ENCODE peak calls at places on chromosomes 2 and 18, in nine cellular contexts. One of them, this sample, is unnamed.
A peak's percentile ranks its signal among the peaks of the same experiment; 100 is the strongest.

GRCh38 chr2:35114765-35115164 is 1240.8 kb upstream of the CRIM1 start:
- DNase-seq in AG09309: no peak
- DNase-seq in activated CD8-positive, alpha-beta T cell treated with anti-CD3 and anti-CD28 coated beads for 36 hours: no peak
- DNase-seq in chondrocyte: no peak
- DNase-seq in choroid plexus epithelial cell: no peak
- DNase-seq in progenitor cell of endocrine pancreas: no peak
- DNase-seq in lower lobe of right lung: no peak
- DNase-seq in astrocyte of the spinal cord: no peak
- DNase-seq in osteoblast: no peak
- DNase-seq in this sample: no peak

GRCh38 chr2:138441916-138442315 is 59.7 kb upstream of the SPOPL start:
- DNase-seq in choroid plexus epithelial cell: no peak
- DNase-seq in osteoblast: no peak
- DNase-seq in activated CD8-positive, alpha-beta T cell treated with anti-CD3 and anti-CD28 coated beads for 36 hours: no peak
- DNase-seq in lower lobe of right lung: no peak
- DNase-seq in AG09309: no peak
- DNase-seq in astrocyte of the spinal cord: no peak
- DNase-seq in progenitor cell of endocrine pancreas: no peak
- DNase-seq in chondrocyte: no peak
- DNase-seq in this sample: no peak

GRCh38 chr2:231699006-231699405 is 9.3 kb upstream of the PTMA start:
- DNase-seq in AG09309: no peak
- DNase-seq in activated CD8-positive, alpha-beta T cell treated with anti-CD3 and anti-CD28 coated beads for 36 hours: no peak
- DNase-seq in osteoblast: peak; percentile 51
- DNase-seq in lower lobe of right lung: no peak
- DNase-seq in choroid plexus epithelial cell: no peak
- DNase-seq in chondrocyte: no peak
- DNase-seq in progenitor cell of endocrine pancreas: no peak
- DNase-seq in astrocyte of the spinal cord: peak; percentile 45
- DNase-seq in this sample: no peak

GRCh38 chr2:124753842-124754241 is 728.8 kb downstream of the CNTNAP5 start:
- DNase-seq in progenitor cell of endocrine pancreas: no peak
- DNase-seq in AG09309: no peak
- DNase-seq in astrocyte of the spinal cord: no peak
- DNase-seq in lower lobe of right lung: no peak
- DNase-seq in osteoblast: no peak
- DNase-seq in activated CD8-positive, alpha-beta T cell treated with anti-CD3 and anti-CD28 coated beads for 36 hours: no peak
- DNase-seq in choroid plexus epithelial cell: no peak
- DNase-seq in chondrocyte: no peak
- DNase-seq in this sample: no peak

GRCh38 chr2:172995323-172996244 is 80.1 kb upstream of the MAP3K20 start:
- DNase-seq in osteoblast: peak; percentile 73
- DNase-seq in astrocyte of the spinal cord: peak; percentile 78
- DNase-seq in activated CD8-positive, alpha-beta T cell treated with anti-CD3 and anti-CD28 coated beads for 36 hours: no peak
- DNase-seq in lower lobe of right lung: no peak
- DNase-seq in choroid plexus epithelial cell: peak; percentile 85
- DNase-seq in AG09309: peak; percentile 83
- DNase-seq in progenitor cell of endocrine pancreas: no peak
- DNase-seq in chondrocyte: no peak
- DNase-seq in this sample: no peak

GRCh38 chr2:36197192-36197591 is 158.4 kb upstream of the CRIM1 start:
- DNase-seq in AG09309: no peak
- DNase-seq in progenitor cell of endocrine pancreas: no peak
- DNase-seq in lower lobe of right lung: no peak
- DNase-seq in choroid plexus epithelial cell: peak; percentile 3
- DNase-seq in chondrocyte: no peak
- DNase-seq in activated CD8-positive, alpha-beta T cell treated with anti-CD3 and anti-CD28 coated beads for 36 hours: no peak
- DNase-seq in astrocyte of the spinal cord: no peak
- DNase-seq in osteoblast: no peak
- DNase-seq in this sample: no peak

GRCh38 chr2:159204381-159204780 is 82.1 kb downstream of the WDSUB1 start:
- DNase-seq in AG09309: no peak
- DNase-seq in astrocyte of the spinal cord: no peak
- DNase-seq in activated CD8-positive, alpha-beta T cell treated with anti-CD3 and anti-CD28 coated beads for 36 hours: no peak
- DNase-seq in progenitor cell of endocrine pancreas: no peak
- DNase-seq in lower lobe of right lung: no peak
- DNase-seq in chondrocyte: no peak
- DNase-seq in osteoblast: no peak
- DNase-seq in choroid plexus epithelial cell: no peak
- DNase-seq in this sample: no peak

GRCh38 chr18:2602844-2603243 is 31.5 kb downstream of the NDC80 start:
- DNase-seq in astrocyte of the spinal cord: no peak
- DNase-seq in AG09309: no peak
- DNase-seq in chondrocyte: no peak
- DNase-seq in choroid plexus epithelial cell: no peak
- DNase-seq in progenitor cell of endocrine pancreas: no peak
- DNase-seq in activated CD8-positive, alpha-beta T cell treated with anti-CD3 and anti-CD28 coated beads for 36 hours: no peak
- DNase-seq in osteoblast: no peak
- DNase-seq in lower lobe of right lung: no peak
- DNase-seq in this sample: no peak

GRCh38 chr2:161004379-161004778 is 155.8 kb upstream of the TANK start:
- DNase-seq in progenitor cell of endocrine pancreas: no peak
- DNase-seq in astrocyte of the spinal cord: peak; percentile 20
- DNase-seq in osteoblast: no peak
- DNase-seq in chondrocyte: no peak
- DNase-seq in lower lobe of right lung: no peak
- DNase-seq in choroid plexus epithelial cell: peak; percentile 62
- DNase-seq in AG09309: no peak
- DNase-seq in activated CD8-positive, alpha-beta T cell treated with anti-CD3 and anti-CD28 coated beads for 36 hours: no peak
- DNase-seq in this sample: no peak

GRCh38 chr18:3297025-3297984 is 35.4 kb downstream of the MYL12B start:
- DNase-seq in choroid plexus epithelial cell: peak; percentile 98
- DNase-seq in astrocyte of the spinal cord: peak; percentile 93
- DNase-seq in AG09309: peak; percentile 20
- DNase-seq in activated CD8-positive, alpha-beta T cell treated with anti-CD3 and anti-CD28 coated beads for 36 hours: peak; percentile 99
- DNase-seq in chondrocyte: no peak
- DNase-seq in osteoblast: peak; percentile 86
- DNase-seq in lower lobe of right lung: peak; percentile 93
- DNase-seq in progenitor cell of endocrine pancreas: peak; percentile 88
- DNase-seq in this sample: peak; percentile 84

GRCh38 chr18:62389761-62390481 is 64.8 kb downstream of the TNFRSF11A start:
- DNase-seq in AG09309: no peak
- DNase-seq in astrocyte of the spinal cord: no peak
- DNase-seq in osteoblast: no peak
- DNase-seq in choroid plexus epithelial cell: peak; percentile 3
- DNase-seq in lower lobe of right lung: no peak
- DNase-seq in chondrocyte: no peak
- DNase-seq in activated CD8-positive, alpha-beta T cell treated with anti-CD3 and anti-CD28 coated beads for 36 hours: no peak
- DNase-seq in progenitor cell of endocrine pancreas: no peak
- DNase-seq in this sample: no peak

GRCh38 chr2:152071077-152071476 is 27.8 kb downstream of the CACNB4 start:
- DNase-seq in activated CD8-positive, alpha-beta T cell treated with anti-CD3 and anti-CD28 coated beads for 36 hours: no peak
- DNase-seq in progenitor cell of endocrine pancreas: no peak
- DNase-seq in osteoblast: no peak
- DNase-seq in chondrocyte: no peak
- DNase-seq in choroid plexus epithelial cell: no peak
- DNase-seq in AG09309: no peak
- DNase-seq in astrocyte of the spinal cord: no peak
- DNase-seq in lower lobe of right lung: no peak
- DNase-seq in this sample: no peak

GRCh38 chr2:47000679-47001075 is 85.1 kb upstream of the MCFD2 start:
- DNase-seq in lower lobe of right lung: no peak
- DNase-seq in progenitor cell of endocrine pancreas: no peak
- DNase-seq in choroid plexus epithelial cell: no peak
- DNase-seq in osteoblast: peak; percentile 13
- DNase-seq in activated CD8-positive, alpha-beta T cell treated with anti-CD3 and anti-CD28 coated beads for 36 hours: no peak
- DNase-seq in chondrocyte: no peak
- DNase-seq in AG09309: no peak
- DNase-seq in astrocyte of the spinal cord: no peak
- DNase-seq in this sample: no peak

GRCh38 chr2:238439093-238439849 is 12.5 kb downstream of the ASB1 start:
- DNase-seq in chondrocyte: no peak
- DNase-seq in progenitor cell of endocrine pancreas: no peak
- DNase-seq in osteoblast: peak; percentile 96
- DNase-seq in lower lobe of right lung: no peak
- DNase-seq in astrocyte of the spinal cord: peak; percentile 97
- DNase-seq in choroid plexus epithelial cell: peak; percentile 90
- DNase-seq in activated CD8-positive, alpha-beta T cell treated with anti-CD3 and anti-CD28 coated beads for 36 hours: peak; percentile 84
- DNase-seq in AG09309: peak; percentile 92
- DNase-seq in this sample: no peak

GRCh38 chr2:234565201-234565600 is 68.3 kb upstream of the ARL4C start:
- DNase-seq in progenitor cell of endocrine pancreas: no peak
- DNase-seq in AG09309: no peak
- DNase-seq in chondrocyte: no peak
- DNase-seq in choroid plexus epithelial cell: no peak
- DNase-seq in lower lobe of right lung: no peak
- DNase-seq in activated CD8-positive, alpha-beta T cell treated with anti-CD3 and anti-CD28 coated beads for 36 hours: no peak
- DNase-seq in osteoblast: no peak
- DNase-seq in astrocyte of the spinal cord: no peak
- DNase-seq in this sample: no peak

DNA sequence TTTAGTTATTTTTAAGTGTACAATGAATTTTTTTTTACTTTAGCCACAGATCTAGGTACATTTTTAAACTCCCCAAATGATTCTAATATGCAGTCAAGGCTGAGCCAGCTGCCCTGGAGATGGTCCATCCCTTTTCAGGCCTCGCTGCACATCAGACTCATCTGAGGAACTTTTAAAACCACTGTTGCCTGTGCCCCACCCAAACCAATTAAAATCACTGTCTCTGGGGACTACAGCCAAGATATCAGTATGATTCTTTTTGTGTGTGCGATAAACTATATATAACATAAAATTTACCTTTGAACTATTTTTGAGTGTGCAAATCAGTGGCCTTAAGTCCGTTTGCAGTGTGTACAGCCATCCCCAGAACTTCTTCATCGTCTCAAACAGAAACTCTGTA is 9.1 kb upstream of the MALT1 start:
- DNase-seq in astrocyte of the spinal cord: no peak
- DNase-seq in lower lobe of right lung: no peak
- DNase-seq in progenitor cell of endocrine pancreas: no peak
- DNase-seq in choroid plexus epithelial cell: no peak
- DNase-seq in osteoblast: no peak
- DNase-seq in activated CD8-positive, alpha-beta T cell treated with anti-CD3 and anti-CD28 coated beads for 36 hours: no peak
- DNase-seq in chondrocyte: no peak
- DNase-seq in AG09309: no peak
- DNase-seq in this sample: no peak
- TF ChIP-seq CTCF in astrocyte of the spinal cord: no peak
- TF ChIP-seq CTCF in lower lobe of right lung: no peak
- TF ChIP-seq CTCF in progenitor cell of endocrine pancreas: no peak
- TF ChIP-seq CTCF in choroid plexus epithelial cell: no peak
- TF ChIP-seq CTCF in osteoblast: no peak
- TF ChIP-seq CTCF in activated CD8-positive, alpha-beta T cell treated with anti-CD3 and anti-CD28 coated beads for 36 hours: no peak
- TF ChIP-seq CTCF in chondrocyte: no peak
- TF ChIP-seq CTCF in AG09309: no peak
- TF ChIP-seq CTCF in this sample: no peak

DNA sequence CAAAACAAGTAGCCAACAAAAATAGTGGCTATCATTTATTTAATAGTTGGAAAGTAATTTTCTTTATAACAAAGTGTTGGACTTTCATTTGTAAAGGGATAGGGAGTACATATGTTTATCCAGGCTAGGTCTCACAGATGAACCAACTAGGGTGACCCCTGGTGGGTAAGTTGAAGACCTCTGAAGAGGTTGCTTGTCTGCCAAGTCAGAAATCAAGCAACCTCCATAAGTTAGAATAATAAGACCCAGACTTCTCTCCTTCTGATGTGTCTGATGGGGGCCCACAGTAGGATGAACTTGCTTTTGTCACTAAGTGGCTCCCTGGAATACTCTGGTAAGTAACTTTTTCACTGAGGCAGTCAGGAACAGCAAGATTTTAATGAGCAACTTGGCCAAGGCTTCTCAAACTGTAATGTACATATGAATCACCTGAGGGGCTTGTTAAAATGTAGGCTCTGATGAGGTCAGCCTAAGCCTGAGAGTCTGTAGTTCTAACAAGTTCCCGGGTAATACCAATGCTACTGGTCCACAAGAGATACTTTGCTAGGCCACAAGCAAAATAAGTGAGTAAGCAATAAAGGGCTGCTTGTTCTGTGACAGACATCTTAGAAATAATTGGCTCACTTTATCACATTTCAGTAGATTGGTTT is 319.6 kb downstream of the PIK3C3 start:
- DNase-seq in astrocyte of the spinal cord: peak; percentile 33
- DNase-seq in progenitor cell of endocrine pancreas: no peak
- DNase-seq in lower lobe of right lung: no peak
- DNase-seq in chondrocyte: no peak
- DNase-seq in choroid plexus epithelial cell: peak; percentile 31
- DNase-seq in activated CD8-positive, alpha-beta T cell treated with anti-CD3 and anti-CD28 coated beads for 36 hours: peak; percentile 4
- DNase-seq in AG09309: no peak
- DNase-seq in osteoblast: no peak
- DNase-seq in this sample: no peak
- TF ChIP-seq CTCF in astrocyte of the spinal cord: no peak
- TF ChIP-seq CTCF in progenitor cell of endocrine pancreas: peak; percentile 48
- TF ChIP-seq CTCF in lower lobe of right lung: no peak
- TF ChIP-seq CTCF in chondrocyte: peak; percentile 71
- TF ChIP-seq CTCF in choroid plexus epithelial cell: peak; percentile 16
- TF ChIP-seq CTCF in activated CD8-positive, alpha-beta T cell treated with anti-CD3 and anti-CD28 coated beads for 36 hours: no peak
- TF ChIP-seq CTCF in AG09309: peak; percentile 25
- TF ChIP-seq CTCF in osteoblast: peak; percentile 19
- TF ChIP-seq CTCF in this sample: peak; percentile 45

DNA sequence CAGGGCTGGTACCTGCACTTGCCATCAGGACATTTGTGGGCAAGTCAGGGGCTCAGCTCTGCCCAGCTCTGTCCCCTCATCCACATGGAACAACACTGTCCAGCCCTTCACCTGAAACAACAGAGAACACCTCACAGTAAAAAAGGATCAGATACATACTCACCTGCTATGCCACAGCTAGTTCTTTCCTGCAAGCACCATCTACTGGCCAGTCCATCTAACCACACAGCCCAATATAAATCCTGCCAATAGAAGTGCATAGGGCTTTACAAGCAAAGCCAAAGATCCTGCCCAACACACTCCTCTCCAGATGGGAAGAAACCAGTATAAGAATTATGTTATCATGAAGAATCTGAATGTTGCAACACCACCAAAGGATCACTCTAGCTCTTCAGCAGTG is 52.2 kb upstream of the GALNT13 start:
- DNase-seq in activated CD8-positive, alpha-beta T cell treated with anti-CD3 and anti-CD28 coated beads for 36 hours: no peak
- DNase-seq in AG09309: no peak
- DNase-seq in astrocyte of the spinal cord: no peak
- DNase-seq in lower lobe of right lung: no peak
- DNase-seq in osteoblast: peak; percentile 56
- DNase-seq in choroid plexus epithelial cell: no peak
- DNase-seq in chondrocyte: no peak
- DNase-seq in progenitor cell of endocrine pancreas: no peak
- DNase-seq in this sample: no peak
- TF ChIP-seq CTCF in activated CD8-positive, alpha-beta T cell treated with anti-CD3 and anti-CD28 coated beads for 36 hours: no peak
- TF ChIP-seq CTCF in AG09309: no peak
- TF ChIP-seq CTCF in astrocyte of the spinal cord: no peak
- TF ChIP-seq CTCF in lower lobe of right lung: no peak
- TF ChIP-seq CTCF in osteoblast: no peak
- TF ChIP-seq CTCF in choroid plexus epithelial cell: no peak
- TF ChIP-seq CTCF in chondrocyte: no peak
- TF ChIP-seq CTCF in progenitor cell of endocrine pancreas: peak; percentile 50
- TF ChIP-seq CTCF in this sample: no peak

DNA sequence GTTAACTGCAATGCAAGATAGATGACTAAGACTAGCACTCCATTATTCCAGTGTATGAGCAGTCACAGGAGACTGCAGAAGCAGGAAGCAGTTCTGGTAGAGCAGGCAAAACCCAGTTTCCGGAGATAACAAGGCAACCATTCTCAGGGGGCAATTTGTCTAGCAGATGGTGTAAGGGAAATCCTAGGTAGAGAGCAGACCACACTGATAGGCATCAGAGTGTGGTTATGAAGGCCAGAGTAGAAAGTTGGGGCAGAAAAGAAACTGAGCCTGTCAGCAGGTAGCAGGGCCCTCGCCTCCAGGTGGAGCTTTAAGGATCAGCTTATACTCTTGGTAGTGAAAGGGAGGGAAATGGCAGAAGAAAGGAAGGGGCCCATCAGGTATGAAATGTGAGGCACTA is 164.4 kb downstream of the PDE11A start:
- DNase-seq in lower lobe of right lung: no peak
- DNase-seq in choroid plexus epithelial cell: no peak
- DNase-seq in osteoblast: no peak
- DNase-seq in astrocyte of the spinal cord: no peak
- DNase-seq in chondrocyte: no peak
- DNase-seq in activated CD8-positive, alpha-beta T cell treated with anti-CD3 and anti-CD28 coated beads for 36 hours: no peak
- DNase-seq in AG09309: no peak
- DNase-seq in progenitor cell of endocrine pancreas: no peak
- DNase-seq in this sample: no peak
- TF ChIP-seq CTCF in lower lobe of right lung: no peak
- TF ChIP-seq CTCF in choroid plexus epithelial cell: no peak
- TF ChIP-seq CTCF in osteoblast: no peak
- TF ChIP-seq CTCF in astrocyte of the spinal cord: no peak
- TF ChIP-seq CTCF in chondrocyte: no peak
- TF ChIP-seq CTCF in activated CD8-positive, alpha-beta T cell treated with anti-CD3 and anti-CD28 coated beads for 36 hours: no peak
- TF ChIP-seq CTCF in AG09309: no peak
- TF ChIP-seq CTCF in progenitor cell of endocrine pancreas: no peak
- TF ChIP-seq CTCF in this sample: no peak